ENCODE peak calls at places on chromosomes 2 and 18, in eight cellular contexts. N is mesenchymal stem cell, M is HEK293T, S is T follicular helper cell, F is D341Med, Y is NAMALWA, X is NCI-H524, D is posterior cingulate gyrus. J is an unnamed sample.
A peak's percentile ranks its signal among the peaks of the same experiment; 100 is the strongest.

GRCh38 chr2:202064206-202064880 is 8.7 kb upstream of the KIAA2012 start:
- DNase-seq in N (peak; percentile 77), M (no peak), S (no peak), F (no peak), Y (no peak), X (peak; percentile 82), D (peak; percentile 23), J (peak; percentile 95)

GRCh38 chr18:3194947-3195612 is 24.7 kb downstream of the MYOM1 start:
- DNase-seq in N (no peak), M (no peak), S (no peak), F (no peak), Y (no peak), X (no peak), D (no peak), J (no peak)

GRCh38 chr2:53104263-53104662 is 663.3 kb upstream of the CHAC2 start:
- DNase-seq in N (peak; percentile 25), M (no peak), S (no peak), F (no peak), Y (no peak), X (no peak), D (no peak), J (no peak)

GRCh38 chr2:134782792-134783191 is 55.6 kb upstream of the ACMSD start:
- DNase-seq in N (no peak), M (no peak), S (no peak), F (peak; percentile 38), Y (peak; percentile 74), X (no peak), D (no peak), J (peak; percentile 27)

GRCh38 chr2:10083692-10084566 is 3.7 kb upstream of the CYS1 start:
- DNase-seq in N (no peak), M (no peak), S (no peak), F (no peak), Y (no peak), X (no peak), D (no peak), J (no peak)

GRCh38 chr2:54065411-54065810 is 50.0 kb upstream of the ACYP2 start:
- DNase-seq in N (peak; percentile 80), M (no peak), S (no peak), F (no peak), Y (no peak), X (peak; percentile 27), D (no peak), J (no peak)

GRCh38 chr2:122135353-122135947 is 380.0 kb downstream of the TSN start:
- DNase-seq in N (no peak), M (no peak), S (no peak), F (no peak), Y (no peak), X (no peak), D (no peak), J (no peak)

GRCh38 chr2:237441605-237442004 is 27.6 kb upstream of the COL6A3 start:
- DNase-seq in N (peak; percentile 77), M (no peak), S (no peak), F (no peak), Y (no peak), X (no peak), D (no peak), J (no peak)

GRCh38 chr2:201182650-201183372 is at the start of gene CASP10:
- DNase-seq in N (peak; percentile 52), M (peak; percentile 65), S (peak; percentile 7), F (no peak), Y (peak; percentile 48), X (no peak), D (no peak), J (peak; percentile 57)

GRCh38 chr2:28869494-28870145 is 489 bp downstream of the TRMT61B start:
- DNase-seq in N (no peak), M (no peak), S (no peak), F (peak; percentile 47), Y (no peak), X (no peak), D (no peak), J (no peak)

J was measured in A673.